ENCODE peak calls at places on chromosomes 13 and 19, in ten cellular contexts. A is nephron progenitor cell; O is IMR-90; K is HT-29; I is stimulated activated CD4-positive, alpha-beta T cell treated with anti-CD3 and anti-CD28 coated beads, Interleukin-4, amount 100 ng/mL, for 24 hours; W is pons; Z is fibroblast of mammary gland; S is cardiac fibroblast; T is stomach; M is colonic mucosa. D is an unnamed sample.

GRCh38 chr13:33745370-33746324 is 72.3 kb upstream of the RFC3 start:
- DNase-seq in O (no peak), M (no peak), W (no peak), Z (no peak), I (no peak), K (no peak), T (no peak), A (no peak), S (no peak), D (no peak)

GRCh38 chr13:30616927-30617314 is 799 bp upstream of the USPL1 start:
- DNase-seq in I (peak), O (peak), A (no peak), K (peak), S (peak), W (peak), T (peak), M (peak), Z (peak), D (peak)

GRCh38 chr19:16737909-16738308 is 18.3 kb downstream of the NWD1 start:
- DNase-seq in A (no peak), W (no peak), S (no peak), Z (no peak), T (no peak), M (peak), K (peak), I (no peak), O (peak), D (no peak)

GRCh38 chr19:8585057-8585893 is 8.0 kb upstream of the MYO1F start:
- DNase-seq in W (no peak), K (no peak), S (no peak), T (no peak), M (no peak), Z (no peak), A (no peak), I (no peak), O (no peak), D (no peak)

GRCh38 chr19:8161135-8161646 is 11.8 kb upstream of the FBN3 start:
- DNase-seq in T (peak), K (no peak), I (no peak), M (no peak), S (peak), O (no peak), W (peak), A (no peak), Z (peak), D (no peak)

GRCh38 chr13:22357132-22357531 is 686.3 kb downstream of the FGF9 start:
- DNase-seq in I (peak), O (no peak), K (no peak), M (no peak), W (no peak), A (no peak), T (no peak), Z (peak), S (no peak), D (no peak)

GRCh38 chr13:48155850-48156249 is 60.9 kb upstream of the MED4 start:
- DNase-seq in T (no peak), O (peak), W (no peak), I (peak), M (no peak), Z (peak), S (peak), A (no peak), K (peak), D (peak)

GRCh38 chr13:94708031-94708571 is 4.2 kb downstream of the SOX21 start:
- DNase-seq in T (no peak), M (no peak), W (peak), K (no peak), A (peak), I (no peak), O (no peak), S (no peak), Z (no peak), D (no peak)

GRCh38 chr19:39499082-39499642 is 415 bp downstream of the DLL3 start:
- DNase-seq in M (no peak), W (no peak), I (no peak), A (peak), K (no peak), Z (no peak), O (no peak), S (peak), T (no peak), D (no peak)

GRCh38 chr13:41145136-41145908 is 12.7 kb upstream of the KBTBD6 start:
- DNase-seq in I (no peak), Z (peak), T (no peak), W (no peak), A (no peak), K (no peak), M (no peak), S (peak), O (peak), D (peak)

GRCh38 chr19:48400018-48400742 is 6.7 kb downstream of the GRIN2D start:
- DNase-seq in S (peak), K (peak), O (peak), A (peak), W (no peak), M (peak), Z (peak), I (no peak), T (peak), D (peak)

GRCh38 chr13:55361141-55361540 is 1779.6 kb upstream of the PRR20A start:
- DNase-seq in I (no peak), M (no peak), A (no peak), T (no peak), K (no peak), O (no peak), Z (no peak), S (no peak), W (no peak), D (no peak)

GRCh38 chr13:23579886-23580706 is 9.9 kb downstream of the TNFRSF19 start:
- DNase-seq in W (no peak), A (no peak), M (no peak), K (no peak), I (no peak), Z (peak), O (peak), T (no peak), S (peak), D (no peak)

GRCh38 chr13:37534181-37534580 is 64.4 kb downstream of the POSTN start:
- DNase-seq in I (no peak), W (no peak), T (no peak), S (peak), K (no peak), M (no peak), Z (peak), A (no peak), O (peak), D (peak)

GRCh38 chr13:52012512-52012836 is 276 bp downstream of the ALG11 start:
- DNase-seq in T (no peak), A (no peak), I (no peak), O (no peak), M (no peak), W (no peak), S (no peak), Z (no peak), K (no peak), D (no peak)

GRCh38 chr13:31675521-31675953 is 63.8 kb upstream of the RXFP2 start:
- DNase-seq in M (no peak), A (no peak), K (no peak), I (no peak), T (no peak), S (peak), O (no peak), W (no peak), Z (peak), D (no peak)

GRCh38 chr13:37685206-37685605 is 86.6 kb upstream of the POSTN start:
- DNase-seq in A (no peak), K (no peak), S (no peak), T (no peak), I (no peak), O (peak), W (no peak), M (no peak), Z (no peak), D (no peak)

GRCh38 chr13:41136396-41137031 is 3.9 kb upstream of the KBTBD6 start:
- DNase-seq in W (no peak), S (no peak), T (no peak), I (no peak), K (no peak), A (no peak), M (no peak), Z (no peak), O (no peak), D (no peak)

GRCh38 chr13:107612376-107612775 is 603.0 kb downstream of the LIG4 start:
- DNase-seq in O (no peak), T (no peak), Z (no peak), M (no peak), S (no peak), A (no peak), I (no peak), K (no peak), W (no peak), D (no peak)

GRCh38 chr13:80029170-80029569 is 311.8 kb downstream of the SPRY2 start:
- DNase-seq in A (no peak), T (no peak), K (no peak), I (no peak), Z (no peak), W (no peak), M (peak), O (no peak), S (no peak), D (no peak)

GRCh38 chr13:39855236-39855635 is 199.8 kb downstream of the COG6 start:
- DNase-seq in I (no peak), K (no peak), Z (peak), S (peak), M (no peak), T (no peak), W (no peak), O (no peak), A (no peak), D (no peak)

GRCh38 chr13:114148521-114148855 is 16.1 kb upstream of the RASA3 start:
- DNase-seq in A (no peak), K (no peak), O (no peak), S (no peak), T (peak), M (peak), Z (no peak), I (peak), W (no peak), D (no peak)

GRCh38 chr19:14366529-14366928 is 14.7 kb upstream of the ADGRE5 start:
- DNase-seq in T (peak), Z (peak), W (no peak), S (peak), O (peak), A (peak), M (peak), K (peak), I (peak), D (peak)

GRCh38 chr13:24675806-24676570 is 4.2 kb upstream of the ATP12A start:
- DNase-seq in Z (no peak), W (no peak), S (no peak), M (no peak), T (no peak), I (no peak), A (no peak), O (no peak), K (no peak), D (no peak)

GRCh38 chr13:98466634-98467236 is 110.2 kb downstream of the STK24 start:
- DNase-seq in I (peak), Z (peak), M (no peak), O (peak), A (peak), S (peak), W (no peak), K (peak), T (no peak), D (peak)

GRCh38 chr19:53865918-53866696 is 1.6 kb upstream of the MYADM start:
- DNase-seq in I (peak), O (peak), Z (peak), K (peak), A (peak), M (peak), S (peak), T (peak), W (peak), D (peak)

GRCh38 chr13:27170221-27170520 is 1.4 kb downstream of the USP12 start:
- DNase-seq in A (no peak), O (peak), S (peak), W (peak), M (no peak), T (no peak), I (no peak), Z (peak), K (no peak), D (peak)

GRCh38 chr13:63954683-63955082 is 2539.0 kb upstream of the PCDH20 start:
- DNase-seq in T (no peak), W (no peak), S (no peak), K (no peak), Z (no peak), M (no peak), O (no peak), I (no peak), A (no peak), D (no peak)

GRCh38 chr13:83221813-83222241 is 660.4 kb downstream of the SLITRK1 start:
- DNase-seq in T (no peak), I (no peak), A (no peak), K (no peak), Z (peak), O (peak), W (no peak), M (no peak), S (peak), D (peak)

GRCh38 chr19:34351382-34351802 is 13.6 kb upstream of the GPI start:
- DNase-seq in S (no peak), T (peak), I (no peak), W (no peak), A (no peak), M (no peak), Z (no peak), K (peak), O (no peak), D (no peak)